ENCODE peak calls at places on chromosome 9, in six cellular contexts. C is RCC 7860, H is mucosa of gallbladder, M is psoas muscle, O is right lobe of liver, Z is kidney tubule cell. J is an unnamed sample.

GRCh38 chr9:128190516-128191405 is 611 bp downstream of the CIZ1 start:
- DNase-seq in O (no peak), M (no peak), Z (no peak), H (no peak), C (no peak), J (no peak)

GRCh38 chr9:2411459-2412215 is 209.9 kb upstream of the VLDLR start:
- DNase-seq in H (no peak), Z (peak; percentile 59), O (no peak), C (no peak), M (no peak), J (no peak)

GRCh38 chr9:112863214-112863613 is 27.5 kb downstream of the SLC46A2 start:
- DNase-seq in O (no peak), H (no peak), Z (no peak), C (no peak), M (no peak), J (no peak)

GRCh38 chr9:134564431-134565170 is 77.0 kb upstream of the COL5A1 start:
- DNase-seq in H (no peak), C (peak; percentile 97), O (peak; percentile 1), Z (no peak), M (no peak), J (no peak)

GRCh38 chr9:115167175-115167574 is 49.2 kb upstream of the TNC start:
- DNase-seq in M (no peak), Z (peak; percentile 94), H (no peak), C (peak; percentile 91), O (no peak), J (no peak)

GRCh38 chr9:99127372-99128132 is 22.6 kb downstream of the TGFBR1 start:
- DNase-seq in M (no peak), O (no peak), Z (peak; percentile 81), H (no peak), C (no peak), J (no peak)

GRCh38 chr9:21141427-21141882 is at the start of gene IFNW1:
- DNase-seq in H (no peak), M (no peak), O (no peak), Z (no peak), C (no peak), J (no peak)

GRCh38 chr9:27701664-27702063 is 128.4 kb upstream of the C9orf72 start:
- DNase-seq in H (peak; percentile 37), Z (no peak), C (no peak), M (peak; percentile 54), O (no peak), J (no peak)

GRCh38 chr9:138050472-138051330 is 173.1 kb downstream of the CACNA1B start:
- DNase-seq in C (no peak), M (no peak), Z (no peak), O (no peak), H (no peak), J (no peak)

GRCh38 chr9:111297061-111297824 is 32.8 kb downstream of the OR2K2 start:
- DNase-seq in M (no peak), O (no peak), C (no peak), Z (no peak), H (no peak), J (no peak)

GRCh38 chr9:128945798-128946501 is 1.5 kb downstream of the DOLK start:
- DNase-seq in C (no peak), O (no peak), M (peak; percentile 28), H (no peak), Z (no peak), J (no peak)

GRCh38 chr9:116574027-116574679 is 113.0 kb upstream of the TRIM32 start:
- DNase-seq in M (no peak), H (peak; percentile 20), Z (no peak), C (no peak), O (no peak), J (no peak)

GRCh38 chr9:126672634-126673284 is 59.0 kb downstream of the LMX1B start:
- DNase-seq in C (no peak), Z (no peak), H (no peak), M (no peak), O (peak; percentile 74), J (no peak)

GRCh38 chr9:14170392-14170931 is 143.5 kb downstream of the NFIB start:
- DNase-seq in M (no peak), Z (peak; percentile 37), C (no peak), O (no peak), H (no peak), J (no peak)

GRCh38 chr9:120846906-120847305 is 4.2 kb upstream of the PSMD5 start:
- DNase-seq in M (no peak), O (no peak), C (no peak), Z (no peak), H (no peak), J (no peak)

GRCh38 chr9:5767968-5768932 is 64.7 kb downstream of the ERMP1 start:
- DNase-seq in H (no peak), Z (no peak), M (no peak), O (no peak), C (no peak), J (no peak)

GRCh38 chr9:93309889-93310425 is 126.0 kb downstream of the WNK2 start:
- DNase-seq in M (no peak), C (no peak), Z (no peak), H (no peak), O (no peak), J (no peak)

GRCh38 chr9:20271107-20271506 is 351.2 kb downstream of the MLLT3 start:
- DNase-seq in Z (peak; percentile 13), H (no peak), M (no peak), C (no peak), O (no peak), J (no peak)

GRCh38 chr9:120711841-120712538 is 2.3 kb downstream of the MEGF9 start:
- DNase-seq in Z (peak; percentile 39), M (no peak), O (no peak), C (no peak), H (no peak), J (no peak)

GRCh38 chr9:98961513-98962180 is 17.9 kb downstream of the COL15A1 start:
- DNase-seq in H (no peak), C (no peak), M (no peak), O (no peak), Z (no peak), J (no peak)

J was measured in central memory CD4-positive, alpha-beta T cell.